ENCODE peak calls at places on chromosomes 16 and 17, in eight cellular contexts. K is sigmoid colon, T is HCT116, B is K562, H is SK-N-SH, Z is HL-60, Y is GM23338, N is prostate gland. V is an unnamed sample.

GRCh38 chr17:41190328-41190727 is 641 bp downstream of the KRTAP9-1 start:
- DNase-seq in K (no peak), T (no peak), B (no peak), H (no peak), Z (no peak), Y (no peak), N (no peak), V (no peak)

GRCh38 chr17:57574040-57574513 is 171.0 kb downstream of the CCDC182 start:
- DNase-seq in K (peak; percentile 85), T (no peak), B (no peak), H (no peak), Z (no peak), Y (no peak), N (peak; percentile 79), V (no peak)

GRCh38 chr16:12406840-12407690 is 396.6 kb downstream of the CPPED1 start:
- DNase-seq in K (no peak), T (no peak), B (no peak), H (no peak), Z (no peak), Y (no peak), N (no peak), V (no peak)

GRCh38 chr16:30004811-30005242 is 6.0 kb downstream of the DOC2A start:
- DNase-seq in K (no peak), T (no peak), B (no peak), H (peak; percentile 46), Z (no peak), Y (no peak), N (no peak), V (no peak)

GRCh38 chr17:77962349-77962748 is 3.8 kb downstream of the TNRC6C start:
- DNase-seq in K (no peak), T (no peak), B (no peak), H (no peak), Z (no peak), Y (no peak), N (no peak), V (no peak)

GRCh38 chr17:14545156-14545906 is 244.4 kb downstream of the HS3ST3B1 start:
- DNase-seq in K (no peak), T (no peak), B (no peak), H (no peak), Z (no peak), Y (no peak), N (no peak), V (no peak)

GRCh38 chr17:64504769-64505319 is 1.2 kb downstream of the DDX5 start:
- DNase-seq in K (no peak), T (no peak), B (peak; percentile 71), H (no peak), Z (peak; percentile 34), Y (no peak), N (peak; percentile 30), V (no peak)

GRCh38 chr17:57916925-57917858 is 38.0 kb downstream of the CUEDC1 start:
- DNase-seq in K (no peak), T (peak; percentile 48), B (no peak), H (no peak), Z (no peak), Y (no peak), N (no peak), V (no peak)

GRCh38 chr17:16474012-16474725 is 17.8 kb downstream of the LRRC75A start:
- DNase-seq in K (no peak), T (no peak), B (no peak), H (no peak), Z (no peak), Y (peak; percentile 63), N (no peak), V (no peak)

GRCh38 chr16:48231675-48232214 is 12.4 kb upstream of the LONP2 start:
- DNase-seq in K (no peak), T (peak; percentile 35), B (peak; percentile 46), H (peak; percentile 45), Z (no peak), Y (peak; percentile 78), N (peak; percentile 22), V (no peak)

GRCh38 chr17:9334536-9335446 is 240.8 kb downstream of the STX8 start:
- DNase-seq in K (no peak), T (peak; percentile 4), B (no peak), H (no peak), Z (no peak), Y (no peak), N (no peak), V (no peak)

GRCh38 chr17:28508325-28508724 is 2.2 kb downstream of the FOXN1 start:
- DNase-seq in K (no peak), T (no peak), B (no peak), H (no peak), Z (no peak), Y (no peak), N (no peak), V (no peak)

GRCh38 chr17:14935139-14935538 is 330.0 kb downstream of the PMP22 start:
- DNase-seq in K (no peak), T (no peak), B (no peak), H (no peak), Z (no peak), Y (no peak), N (no peak), V (no peak)

GRCh38 chr17:80545499-80545826 is 825 bp downstream of the RPTOR start:
- DNase-seq in K (peak; percentile 3), T (no peak), B (peak; percentile 61), H (no peak), Z (peak; percentile 35), Y (peak; percentile 29), N (no peak), V (no peak)

GRCh38 chr16:61210039-61210438 is 826.2 kb downstream of the CDH8 start:
- DNase-seq in K (no peak), T (no peak), B (no peak), H (no peak), Z (no peak), Y (no peak), N (no peak), V (no peak)

GRCh38 chr17:27651411-27652345 is 20.7 kb downstream of the LGALS9 start:
- DNase-seq in K (peak; percentile 78), T (no peak), B (peak; percentile 79), H (peak; percentile 26), Z (no peak), Y (peak; percentile 63), N (peak; percentile 43), V (peak; percentile 88)

GRCh38 chr17:1658100-1658499 is 8.4 kb upstream of the RILP start:
- DNase-seq in K (no peak), T (no peak), B (peak; percentile 42), H (no peak), Z (no peak), Y (no peak), N (no peak), V (no peak)

GRCh38 chr17:8949061-8949622 is 16.4 kb downstream of the PIK3R5 start:
- DNase-seq in K (no peak), T (no peak), B (no peak), H (no peak), Z (no peak), Y (no peak), N (no peak), V (no peak)

GRCh38 chr16:86806838-86807351 is 228.5 kb downstream of the FOXL1 start:
- DNase-seq in K (peak; percentile 38), T (no peak), B (no peak), H (no peak), Z (no peak), Y (peak; percentile 46), N (no peak), V (no peak)
- H3K27me3 ChIP-seq in K (peaks cover 18% of the 10 kb centered on the region), T (peaks cover 93% of the 10 kb centered on the region), B (peaks cover 49% of the 10 kb centered on the region), H (peaks cover 91% of the 10 kb centered on the region), Z (no peaks in the 10 kb centered on the region), Y (peaks cover 2% of the 10 kb centered on the region), N (peaks cover 4% of the 10 kb centered on the region), V (peaks cover 63% of the 10 kb centered on the region)

DNA sequence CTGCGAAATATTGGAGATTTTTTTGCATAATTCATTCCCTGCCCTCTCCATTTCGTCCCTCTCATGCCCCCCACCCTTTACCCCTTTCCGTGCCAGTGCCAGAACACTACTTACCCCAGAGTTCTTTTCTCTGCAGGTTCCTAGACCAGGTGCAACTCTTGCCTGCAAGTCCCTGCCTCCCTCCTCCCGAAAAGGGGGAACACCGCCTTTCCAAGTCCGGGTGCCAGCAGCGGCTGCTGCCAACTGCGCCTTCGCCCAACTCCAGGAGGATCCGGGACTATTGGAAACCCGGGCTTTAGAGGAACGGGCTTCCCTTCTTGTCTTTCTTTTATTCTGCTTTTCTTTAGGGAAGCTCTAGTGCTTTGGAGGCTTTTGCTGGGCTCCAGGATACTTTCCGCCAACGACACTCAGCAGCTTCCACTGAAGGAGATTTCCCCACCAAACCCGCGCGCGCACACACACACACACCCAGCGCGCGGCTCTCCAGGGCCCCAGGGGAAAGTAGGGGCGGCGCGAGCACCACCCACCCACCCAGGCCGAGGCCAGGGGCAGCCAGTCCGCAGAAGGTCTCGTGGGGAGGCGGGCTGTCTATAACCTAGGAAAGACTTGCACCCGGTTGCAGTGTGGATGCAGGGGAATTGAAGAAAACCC is 770 bp upstream of the CA10 start:
- DNase-seq in K (no peak), T (no peak), B (no peak), H (peak; percentile 62), Z (no peak), Y (peak; percentile 22), N (no peak), V (no peak)
- H3K4me3 ChIP-seq in K (no peak overlapping the region), T (no peak overlapping the region), B (no peak overlapping the region), H (no peak overlapping the region), Z (no peak overlapping the region), Y (peak overlapping the region; percentile 80), N (no peak overlapping the region), V (no peak overlapping the region)

GRCh38 chr16:84828322-84828721 is 8.5 kb downstream of the CRISPLD2 start:
- DNase-seq in K (no peak), T (no peak), B (no peak), H (no peak), Z (no peak), Y (no peak), N (no peak), V (no peak)

GRCh38 chr16:84826558-84826941 is 6.8 kb downstream of the CRISPLD2 start:
- DNase-seq in K (peak; percentile 96), T (no peak), B (no peak), H (peak; percentile 73), Z (no peak), Y (no peak), N (no peak), V (no peak)

GRCh38 chr16:84827897-84828296 is 8.1 kb downstream of the CRISPLD2 start:
- DNase-seq in K (peak; percentile 79), T (no peak), B (no peak), H (no peak), Z (no peak), Y (no peak), N (no peak), V (no peak)

GRCh38 chr16:84825896-84826557 is 6.2 kb downstream of the CRISPLD2 start:
- DNase-seq in K (peak; percentile 89), T (no peak), B (no peak), H (no peak), Z (no peak), Y (no peak), N (no peak), V (no peak)

DNA sequence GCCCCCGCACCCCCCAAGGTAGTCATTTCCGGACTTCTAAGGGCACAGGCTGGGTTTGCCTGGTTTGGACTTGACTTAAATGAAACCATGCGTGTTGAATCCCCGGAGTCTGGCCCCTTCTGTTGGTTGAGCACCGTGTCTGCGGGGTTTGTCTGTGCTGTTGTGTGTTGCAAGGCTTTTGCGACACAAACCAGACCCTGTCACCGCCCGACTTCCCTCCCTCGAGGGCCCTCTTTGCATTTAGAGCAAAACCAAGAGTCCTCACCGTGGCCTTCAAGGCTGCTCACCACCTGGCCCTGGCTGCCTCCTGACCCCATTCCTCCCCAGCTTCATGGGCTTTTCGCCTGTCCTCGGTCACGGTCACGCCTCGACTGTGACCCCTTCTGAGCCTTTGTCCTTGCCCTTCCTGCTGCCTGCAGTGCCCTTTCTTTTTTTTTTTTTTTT is 7.4 kb downstream of the CRISPLD2 start:
- DNase-seq in K (peak; percentile 92), T (no peak), B (no peak), H (peak; percentile 85), Z (peak; percentile 76), Y (no peak), N (no peak), V (peak; percentile 85)
- TF ChIP-seq POLR2AphosphoS5 in K (no peak), T (no peak), B (no peak), H (no peak), Z (no peak), Y (no peak), N (no peak), V (peak; percentile 59)

GRCh38 chr17:34582901-34583245 is 3.5 kb downstream of the TMEM132E start:
- DNase-seq in K (no peak), T (no peak), B (no peak), H (no peak), Z (no peak), Y (no peak), N (no peak), V (no peak)
- H3K27me3 ChIP-seq in K (peaks cover 57% of the 10 kb centered on the region), T (peaks cover 43% of the 10 kb centered on the region), B (peaks cover 49% of the 10 kb centered on the region), H (peaks cover 82% of the 10 kb centered on the region), Z (peaks cover 62% of the 10 kb centered on the region), Y (peaks cover 99% of the 10 kb centered on the region), N (peaks cover 22% of the 10 kb centered on the region), V (peaks cover 65% of the 10 kb centered on the region)